ENCODE peak calls at places on chromosomes 2 and 18, in eight cellular contexts. P, N, H, O, M, W, Y and V are unnamed samples.

GRCh38 chr18:57576316-57576715 is 10.2 kb downstream of the FECH start:
- DNase-seq in Y (no peak), N (no peak), M (no peak), P (no peak), W (no peak), O (no peak), H (no peak), V (no peak)

GRCh38 chr2:126885701-126886121 is 13.0 kb upstream of the TEX51 start:
- DNase-seq in P (peak), O (no peak), Y (no peak), N (peak), M (no peak), W (peak), H (peak), V (no peak)

GRCh38 chr2:221142341-221142740 is 429.8 kb downstream of the EPHA4 start:
- DNase-seq in Y (no peak), H (no peak), O (no peak), P (no peak), N (no peak), M (no peak), W (no peak), V (no peak)

GRCh38 chr2:238085899-238086298 is 14.2 kb upstream of the ESPNL start:
- DNase-seq in P (no peak), W (no peak), O (no peak), Y (no peak), N (no peak), H (no peak), M (no peak), V (no peak)

GRCh38 chr2:30569991-30570390 is 122.9 kb downstream of the LCLAT1 start:
- DNase-seq in W (no peak), O (no peak), N (no peak), Y (no peak), P (no peak), M (no peak), H (no peak), V (no peak)

GRCh38 chr2:66427219-66427768 is 7.6 kb upstream of the MEIS1 start:
- DNase-seq in H (no peak), Y (no peak), P (no peak), N (no peak), W (no peak), O (no peak), M (no peak), V (no peak)

GRCh38 chr2:172251231-172251630 is 148.5 kb upstream of the DLX2 start:
- DNase-seq in M (no peak), P (no peak), Y (no peak), H (no peak), O (no peak), N (no peak), W (no peak), V (no peak)

GRCh38 chr2:198639580-198639979 is 818.2 kb downstream of the SATB2 start:
- DNase-seq in W (no peak), Y (no peak), O (no peak), N (no peak), H (no peak), P (no peak), M (no peak), V (no peak)

GRCh38 chr2:60440080-60440753 is 113.2 kb downstream of the BCL11A start:
- DNase-seq in N (no peak), M (no peak), O (no peak), W (no peak), H (no peak), P (no peak), Y (no peak), V (no peak)

GRCh38 chr2:216932806-216933579 is 73.1 kb upstream of the TNP1 start:
- DNase-seq in N (no peak), P (no peak), W (no peak), M (no peak), O (no peak), H (no peak), Y (no peak), V (no peak)

GRCh38 chr2:160379399-160379798 is 114.2 kb downstream of the RBMS1 start:
- DNase-seq in P (no peak), H (no peak), N (peak), O (no peak), Y (no peak), W (no peak), M (no peak), V (no peak)

GRCh38 chr2:160375037-160375436 is 118.6 kb downstream of the RBMS1 start:
- DNase-seq in H (no peak), P (no peak), N (peak), M (no peak), O (no peak), Y (no peak), W (no peak), V (no peak)

GRCh38 chr2:160375802-160376469 is 117.7 kb downstream of the RBMS1 start:
- DNase-seq in P (no peak), H (no peak), Y (peak), O (no peak), N (peak), W (no peak), M (no peak), V (no peak)

GRCh38 chr2:160376576-160376975 is 117.0 kb downstream of the RBMS1 start:
- DNase-seq in N (no peak), O (no peak), Y (no peak), W (no peak), P (no peak), M (no peak), H (no peak), V (no peak)

GRCh38 chr2:160377204-160377995 is 116.2 kb downstream of the RBMS1 start:
- DNase-seq in N (peak), O (no peak), H (no peak), P (no peak), Y (no peak), M (no peak), W (no peak), V (no peak)
- TF ChIP-seq CTCF in N (no peak), O (no peak), H (no peak), P (peak), Y (peak), M (no peak), W (no peak), V (no peak)

DNA sequence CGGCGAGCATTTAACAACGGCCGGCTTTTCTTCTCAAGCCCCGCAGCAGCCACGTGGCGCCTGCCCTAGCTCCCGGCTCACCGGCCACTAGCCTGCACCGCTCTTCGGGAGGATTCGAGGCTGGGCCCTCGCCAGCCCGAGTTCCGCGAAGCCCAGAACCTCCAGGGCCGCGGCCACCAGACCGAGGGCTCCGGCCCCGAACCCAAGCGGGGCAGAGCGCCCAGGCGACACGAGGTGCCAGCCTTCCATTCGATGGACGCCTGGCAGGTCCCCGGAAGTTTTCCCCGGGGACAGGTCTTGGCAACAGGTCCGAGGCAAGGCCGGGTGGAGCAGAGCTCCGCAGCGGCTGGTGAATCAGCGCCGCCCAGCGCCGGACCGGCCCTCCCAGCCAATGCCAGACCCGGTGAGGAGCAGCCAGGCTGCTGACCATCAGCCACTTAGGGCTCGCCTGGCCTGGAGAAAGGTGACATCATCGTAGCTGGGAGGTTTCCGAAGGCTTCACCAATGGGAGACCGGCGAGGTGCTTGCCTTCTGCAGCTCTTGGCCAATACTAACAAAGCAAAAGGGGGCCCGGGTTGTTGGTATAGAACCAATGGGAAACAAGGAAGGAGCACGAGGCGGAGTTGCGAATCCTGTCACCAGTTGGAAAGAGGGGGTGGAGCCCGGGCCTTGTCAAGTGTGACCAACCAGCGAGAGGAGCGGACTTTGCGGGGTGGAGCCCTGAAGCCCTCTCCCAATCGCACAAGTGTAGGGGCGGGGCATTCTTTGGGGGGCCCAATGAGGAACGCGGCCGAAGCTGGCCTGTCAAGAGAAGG is 467 bp upstream of the MXD1 start:
- DNase-seq in P (peak), Y (peak), N (peak), H (peak), W (peak), M (peak), O (peak), V (peak)
- TF ChIP-seq CTCF in P (no peak), Y (peak), N (peak), H (peak), W (no peak), M (peak), O (no peak), V (peak)

DNA sequence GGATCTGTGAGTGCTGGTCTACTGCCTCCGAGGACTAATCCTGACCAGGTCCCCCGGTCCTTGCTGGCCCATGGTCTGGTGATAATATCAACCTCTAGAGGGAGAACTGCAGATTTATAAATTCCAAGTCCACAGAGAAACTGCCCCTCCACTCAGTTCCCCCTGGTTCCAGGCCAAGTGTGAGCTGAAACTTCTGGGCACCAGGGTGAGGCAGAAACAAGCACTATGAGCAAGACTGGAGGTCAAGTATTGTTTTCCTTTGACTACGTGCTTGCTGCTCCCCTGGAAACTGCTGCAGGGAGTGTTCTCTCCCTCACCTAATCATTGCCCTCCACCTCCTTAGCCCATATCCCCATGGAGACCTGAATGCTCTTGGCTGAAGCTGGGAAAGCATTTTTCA is 135.3 kb downstream of the RDH14 start:
- DNase-seq in Y (no peak), H (no peak), P (no peak), M (no peak), W (no peak), N (no peak), O (no peak), V (no peak)
- TF ChIP-seq CTCF in Y (no peak), H (no peak), P (no peak), M (no peak), W (no peak), N (no peak), O (no peak), V (no peak)

DNA sequence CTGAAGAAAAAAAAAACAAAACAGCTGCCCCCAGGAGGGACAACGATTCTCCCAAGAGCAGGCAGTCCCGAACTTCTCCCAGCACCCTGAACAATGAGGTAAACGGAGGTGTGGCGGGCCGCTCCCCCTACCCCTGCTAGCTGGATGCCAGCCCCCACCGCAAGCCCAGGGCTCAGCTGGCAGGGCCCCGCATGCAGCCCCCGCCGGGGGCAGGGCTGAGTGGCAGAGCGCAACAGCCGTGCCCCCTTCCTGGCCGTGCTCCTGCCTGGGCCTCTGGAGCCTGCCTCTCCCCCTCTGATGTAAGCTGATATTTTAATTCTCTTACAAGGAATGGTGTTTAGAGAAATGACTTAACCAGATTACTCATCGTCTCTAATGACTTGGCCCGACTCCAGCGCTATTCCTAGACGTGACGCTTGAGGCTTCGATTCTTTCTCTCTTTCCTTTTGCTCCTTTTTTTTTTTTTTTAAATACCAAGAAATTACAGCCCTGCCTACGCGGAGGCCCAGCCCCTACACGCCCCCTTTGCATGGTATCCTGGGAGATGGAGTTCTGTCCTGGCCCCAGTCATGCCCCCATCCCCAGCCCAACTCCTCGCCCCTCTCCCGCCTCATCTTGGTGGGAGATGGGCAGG is 4.6 kb upstream of the ARID5A start:
- DNase-seq in P (peak), N (peak), W (peak), M (no peak), H (peak), O (peak), Y (peak), V (peak)
- TF ChIP-seq CTCF in P (no peak), N (no peak), W (no peak), M (no peak), H (no peak), O (no peak), Y (no peak), V (no peak)

GRCh38 chr2:19158211-19158610 is 200.2 kb downstream of the OSR1 start:
- DNase-seq in P (no peak), M (no peak), N (no peak), W (no peak), Y (no peak), H (no peak), O (no peak), V (no peak)
- TF ChIP-seq CTCF in P (peak), M (no peak), N (no peak), W (no peak), Y (no peak), H (no peak), O (no peak), V (no peak)

DNA sequence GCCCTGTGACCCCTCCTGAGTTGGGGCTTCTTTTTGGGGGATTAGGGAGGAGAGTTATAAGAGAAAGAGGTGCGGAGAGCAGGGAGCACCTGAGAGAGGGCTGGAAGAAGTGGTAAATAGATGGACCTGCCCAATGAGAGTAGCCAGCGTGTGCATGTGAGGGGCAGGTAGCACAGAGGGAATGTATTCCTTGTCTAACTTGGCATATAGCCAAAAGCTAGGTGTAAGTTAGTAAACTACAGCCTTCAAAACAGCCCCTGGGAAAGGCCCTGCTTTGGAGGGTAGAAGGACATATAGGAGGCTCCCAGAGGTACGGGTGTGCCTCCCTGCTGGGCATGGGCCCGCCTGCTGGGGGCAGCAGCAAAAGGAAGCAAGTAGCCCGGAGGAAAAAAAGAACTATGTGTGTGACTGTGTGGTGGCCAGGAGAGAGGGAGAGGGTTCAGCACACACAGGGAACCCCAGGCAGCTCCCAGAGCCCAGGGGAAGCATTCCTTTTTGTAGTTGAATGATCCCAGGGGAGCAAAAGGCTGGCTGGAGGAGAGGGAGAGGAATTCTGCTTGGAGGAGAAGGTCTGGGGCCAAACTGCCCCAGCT is 48.0 kb downstream of the TCF7L1 start:
- DNase-seq in H (no peak), M (no peak), N (no peak), O (no peak), W (no peak), Y (no peak), P (no peak), V (no peak)
- TF ChIP-seq CTCF in H (peak), M (peak), N (no peak), O (no peak), W (no peak), Y (peak), P (peak), V (no peak)

GRCh38 chr18:35910327-35910726 is 62.2 kb upstream of the RMP24 start:
- DNase-seq in W (no peak), M (no peak), Y (no peak), H (no peak), N (no peak), P (no peak), O (no peak), V (no peak)
- TF ChIP-seq CTCF in W (no peak), M (no peak), Y (no peak), H (no peak), N (no peak), P (no peak), O (no peak), V (no peak)

GRCh38 chr2:218814540-218815243 is 16.9 kb downstream of the PRKAG3 start:
- DNase-seq in Y (no peak), W (no peak), N (no peak), P (no peak), H (peak), O (no peak), M (no peak), V (no peak)
- TF ChIP-seq CTCF in Y (no peak), W (no peak), N (no peak), P (no peak), H (no peak), O (no peak), M (no peak), V (no peak)

GRCh38 chr2:120236791-120237190 is 13.6 kb upstream of the TMEM185B start:
- DNase-seq in N (no peak), H (no peak), W (no peak), O (no peak), Y (no peak), M (no peak), P (no peak), V (no peak)
- TF ChIP-seq CTCF in N (no peak), H (no peak), W (no peak), O (no peak), Y (no peak), M (no peak), P (no peak), V (no peak)